ENCODE peak calls at places on chromosomes 12 and 14, in five cellular contexts. I is K562, F is GM12878, B is HepG2, E is H1. U is an unnamed sample.

GRCh38 chr12:113933201-113933786 is 32.8 kb downstream of the RBM19 start:
- DNase-seq in I (peak), F (no peak), B (no peak), E (no peak), U (no peak)

GRCh38 chr14:32561520-32561919 is 232.4 kb downstream of the AKAP6 start:
- DNase-seq in I (no peak), F (no peak), B (no peak), E (no peak), U (no peak)

GRCh38 chr12:101117842-101118241 is 92.2 kb downstream of the SLC5A8 start:
- DNase-seq in I (no peak), F (no peak), B (no peak), E (no peak), U (no peak)

GRCh38 chr12:54549774-54550451 is 512 bp downstream of the PDE1B start:
- DNase-seq in I (no peak), F (no peak), B (no peak), E (no peak), U (peak)

GRCh38 chr12:130288201-130288600 is 49.5 kb upstream of the PIWIL1 start:
- DNase-seq in I (no peak), F (no peak), B (no peak), E (no peak), U (no peak)

GRCh38 chr12:71591601-71592000 is 72.0 kb downstream of the ZFC3H1 start:
- DNase-seq in I (no peak), F (no peak), B (no peak), E (no peak), U (peak)

GRCh38 chr14:27256805-27257204 is 659.0 kb upstream of the NOVA1 start:
- DNase-seq in I (no peak), F (no peak), B (no peak), E (no peak), U (no peak)

GRCh38 chr12:69062838-69063237 is 129.9 kb upstream of the CPM start:
- DNase-seq in I (no peak), F (no peak), B (no peak), E (no peak), U (no peak)

GRCh38 chr14:58465425-58465824 is 37.9 kb downstream of the KIAA0586 start:
- DNase-seq in I (no peak), F (no peak), B (peak), E (no peak), U (no peak)

GRCh38 chr14:60356921-60357550 is 108.0 kb downstream of the PPM1A start:
- DNase-seq in I (no peak), F (no peak), B (no peak), E (peak), U (peak)

GRCh38 chr12:120261951-120262851 is 3.3 kb downstream of the PXN start:
- DNase-seq in I (no peak), F (no peak), B (no peak), E (no peak), U (no peak)

GRCh38 chr14:69005432-69006148 is 26.5 kb upstream of the ACTN1 start:
- DNase-seq in I (no peak), F (no peak), B (peak), E (no peak), U (no peak)

GRCh38 chr12:113222730-113223531 is 1.7 kb downstream of the TPCN1 start:
- DNase-seq in I (no peak), F (no peak), B (peak), E (no peak), U (no peak)

GRCh38 chr12:126727218-126727601 is 1539.8 kb upstream of the TMEM132C start:
- DNase-seq in I (no peak), F (no peak), B (no peak), E (no peak), U (no peak)

GRCh38 chr12:24111591-24111990 is 162.1 kb upstream of the SOX5 start:
- DNase-seq in I (no peak), F (no peak), B (no peak), E (no peak), U (no peak)

GRCh38 chr14:64779472-64779871 is 75.2 kb downstream of the PLEKHG3 start:
- DNase-seq in I (no peak), F (no peak), B (no peak), E (no peak), U (no peak)
- TF ChIP-seq SP1 in I (no peak), F (no peak), B (no peak), E (no peak), U (no peak)

GRCh38 chr12:66269757-66270383 is 32.4 kb upstream of the HELB start:
- DNase-seq in I (peak), F (peak), B (peak), E (no peak), U (no peak)
- TF ChIP-seq ATF3 in I (no peak), F (no peak), B (no peak), E (no peak), U (no peak)

GRCh38 chr12:89883630-89884364 is 175.2 kb upstream of the ATP2B1 start:
- DNase-seq in I (no peak), F (no peak), B (no peak), E (no peak), U (no peak)
- TF ChIP-seq USF2 in I (no peak), F (no peak), B (no peak), E (no peak), U (no peak)

GRCh38 chr12:64147860-64148259 is 74.2 kb downstream of the KICS2 start:
- DNase-seq in I (no peak), F (no peak), B (no peak), E (no peak), U (no peak)
- TF ChIP-seq SP1 in I (no peak), F (no peak), B (no peak), E (no peak), U (no peak)

GRCh38 chr14:35398095-35398584 is 6.4 kb downstream of the NFKBIA start:
- DNase-seq in I (no peak), F (no peak), B (no peak), E (no peak), U (no peak)
- TF ChIP-seq ATF3 in I (no peak), F (no peak), B (no peak), E (no peak), U (no peak)

GRCh38 chr12:88810806-88811205 is 230.5 kb upstream of the KITLG start:
- DNase-seq in I (no peak), F (no peak), B (no peak), E (no peak), U (no peak)

GRCh38 chr12:88802307-88802706 is 222.0 kb upstream of the KITLG start:
- DNase-seq in I (no peak), F (no peak), B (no peak), E (no peak), U (no peak)

GRCh38 chr12:88801227-88802225 is 221.3 kb upstream of the KITLG start:
- DNase-seq in I (no peak), F (no peak), B (no peak), E (no peak), U (no peak)

GRCh38 chr12:88805692-88806091 is 225.4 kb upstream of the KITLG start:
- DNase-seq in I (no peak), F (no peak), B (no peak), E (no peak), U (no peak)

GRCh38 chr12:88805286-88805685 is 225.0 kb upstream of the KITLG start:
- DNase-seq in I (no peak), F (no peak), B (no peak), E (no peak), U (no peak)
- TF ChIP-seq USF2 in I (no peak), F (no peak), B (no peak), E (no peak), U (no peak)

GRCh38 chr14:96001866-96002510 is 37.2 kb upstream of the C14orf132 start:
- DNase-seq in I (no peak), F (no peak), B (no peak), E (no peak), U (no peak)
- TF ChIP-seq SP1 in I (no peak), F (no peak), B (no peak), E (no peak), U (no peak)

GRCh38 chr12:10668526-10668925 is 5.3 kb downstream of the STYK1 start:
- DNase-seq in I (no peak), F (no peak), B (no peak), E (no peak), U (no peak)

GRCh38 chr12:10669533-10669932 is 4.3 kb downstream of the STYK1 start:
- DNase-seq in I (no peak), F (no peak), B (no peak), E (no peak), U (no peak)

GRCh38 chr12:10667581-10667980 is 6.3 kb downstream of the STYK1 start:
- DNase-seq in I (no peak), F (no peak), B (no peak), E (no peak), U (no peak)

GRCh38 chr12:10673660-10674384 is at the start of gene STYK1:
- DNase-seq in I (peak), F (peak), B (peak), E (peak), U (peak)

GRCh38 chr12:10672231-10672868 is 1.5 kb downstream of the STYK1 start:
- DNase-seq in I (no peak), F (no peak), B (no peak), E (no peak), U (no peak)
- TF ChIP-seq ATF3 in I (no peak), F (no peak), B (no peak), E (no peak), U (no peak)

U was measured in WTC11.